ENCODE peak calls at places on chromosome 3, in four cellular contexts. A is PC-9, K is DND-41, H is A673. V is an unnamed sample.

GRCh38 chr3:16290827-16291196 is 25.8 kb downstream of the OXNAD1 start:
- DNase-seq in A (no peak), K (no peak), H (no peak), V (no peak)

GRCh38 chr3:14216257-14217048 is 37.8 kb downstream of the LSM3 start:
- DNase-seq in A (peak), K (peak), H (peak), V (peak)

GRCh38 chr3:14565791-14566588 is 25.8 kb upstream of the GRIP2 start:
- DNase-seq in A (no peak), K (peak), H (no peak), V (no peak)

GRCh38 chr3:14532691-14533456 is 7.3 kb downstream of the GRIP2 start:
- DNase-seq in A (no peak), K (no peak), H (peak), V (peak)

GRCh38 chr3:66808891-66809578 is 189.1 kb upstream of the KBTBD8 start:
- DNase-seq in A (no peak), K (peak), H (no peak), V (no peak)

GRCh38 chr3:22231061-22231460 is 480.1 kb upstream of the ZNF385D start:
- DNase-seq in A (no peak), K (no peak), H (no peak), V (no peak)

GRCh38 chr3:196406806-196407470 is 25.3 kb downstream of the UBXN7 start:
- DNase-seq in A (no peak), K (no peak), H (peak), V (no peak)

GRCh38 chr3:46903341-46904302 is 26.1 kb downstream of the PTH1R start:
- DNase-seq in A (no peak), K (no peak), H (no peak), V (no peak)

GRCh38 chr3:150252462-150252861 is 155.6 kb upstream of the TSC22D2 start:
- DNase-seq in A (no peak), K (no peak), H (no peak), V (no peak)

GRCh38 chr3:181316481-181316880 is 326.9 kb upstream of the DNAJC19 start:
- DNase-seq in A (no peak), K (peak), H (peak), V (peak)

GRCh38 chr3:64815195-64815627 is 127.4 kb upstream of the ADAMTS9 start:
- DNase-seq in A (no peak), K (no peak), H (peak), V (no peak)

GRCh38 chr3:155682437-155682836 is 62.4 kb downstream of the PLCH1 start:
- DNase-seq in A (peak), K (no peak), H (no peak), V (no peak)

GRCh38 chr3:129313983-129314756 is 35.5 kb downstream of the HMCES start:
- DNase-seq in A (no peak), K (no peak), H (no peak), V (peak)

GRCh38 chr3:180180795-180181194 is 144.1 kb upstream of the PEX5L start:
- DNase-seq in A (no peak), K (no peak), H (no peak), V (no peak)

GRCh38 chr3:36380171-36381031 is at the start of gene STAC:
- DNase-seq in A (peak), K (no peak), H (peak), V (peak)

GRCh38 chr3:57758686-57759085 is 2.6 kb downstream of the SLMAP start:
- DNase-seq in A (peak), K (no peak), H (no peak), V (no peak)

GRCh38 chr3:70506775-70507174 is 194.3 kb upstream of the MDFIC2 start:
- DNase-seq in A (no peak), K (no peak), H (no peak), V (no peak)

GRCh38 chr3:73228425-73228824 is 167.0 kb downstream of the EBLN2 start:
- DNase-seq in A (no peak), K (no peak), H (no peak), V (no peak)

GRCh38 chr3:17491601-17492000 is 250.8 kb downstream of the TBC1D5 start:
- DNase-seq in A (no peak), K (no peak), H (no peak), V (no peak)

GRCh38 chr3:195755391-195755790 is 34.6 kb downstream of the MUC20 start:
- DNase-seq in A (no peak), K (no peak), H (no peak), V (no peak)

GRCh38 chr3:120168038-120168437 is 73.8 kb upstream of the GSK3B start:
- DNase-seq in A (no peak), K (no peak), H (no peak), V (no peak)

GRCh38 chr3:57892423-57892822 is 115.8 kb upstream of the FLNB start:
- DNase-seq in A (no peak), K (no peak), H (no peak), V (no peak)

GRCh38 chr3:58556761-58557181 is 19.8 kb upstream of the ACOX2 start:
- DNase-seq in A (no peak), K (no peak), H (no peak), V (no peak)

DNA sequence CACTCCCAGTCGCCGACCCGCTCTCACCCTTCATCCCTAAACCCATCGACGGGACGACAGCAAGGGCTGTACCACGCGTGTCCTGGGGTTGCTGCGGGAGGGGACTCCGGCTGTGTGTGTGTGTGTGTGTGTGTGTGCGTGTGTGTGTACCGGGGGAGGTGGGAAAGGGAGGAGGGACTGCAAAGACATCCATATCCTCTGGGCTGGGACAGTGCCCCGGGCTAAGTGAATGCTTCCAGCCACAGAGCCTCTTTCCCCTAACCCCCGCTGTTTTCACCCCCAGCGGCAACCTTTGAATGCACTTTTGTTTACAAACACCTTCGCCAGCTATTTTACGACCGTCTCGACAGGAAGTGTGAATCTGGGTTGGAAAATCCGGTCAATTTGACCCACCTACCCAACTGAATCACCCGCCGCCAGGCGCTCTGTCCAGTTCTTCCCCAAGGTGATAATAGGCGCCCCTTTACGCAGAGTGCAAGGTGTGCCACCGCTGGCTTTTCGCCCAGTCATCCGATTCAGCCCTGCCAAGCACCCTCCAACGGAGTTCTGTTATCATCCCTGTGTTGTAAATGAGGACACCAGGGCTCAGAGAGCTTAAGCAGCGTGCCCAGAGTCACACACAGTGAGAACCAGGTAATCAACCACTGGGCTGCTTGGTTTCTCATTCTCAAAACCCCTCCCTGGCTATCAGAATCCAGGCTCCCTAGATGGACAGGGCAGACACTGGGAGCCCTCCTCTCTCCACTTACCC is 719 bp upstream of the AMOTL2 start:
- DNase-seq in A (peak), K (no peak), H (no peak), V (peak)
- H3K27ac ChIP-seq in A (peak), K (no peak), H (peak), V (peak)

GRCh38 chr3:71989165-71989564 is 204.2 kb upstream of the PROK2 start:
- DNase-seq in A (no peak), K (no peak), H (no peak), V (no peak)
- TF ChIP-seq EZH2 in A (no peak), K (no peak), H (no peak), V (no peak)

GRCh38 chr3:30675774-30676173 is 69.4 kb downstream of the TGFBR2 start:
- DNase-seq in A (no peak), K (no peak), H (no peak), V (no peak)
- H3K27ac ChIP-seq in A (no peak), K (no peak), H (no peak), V (no peak)

GRCh38 chr3:53845103-53845880 is 927 bp downstream of the CHDH start:
- DNase-seq in A (no peak), K (no peak), H (peak), V (peak)

GRCh38 chr3:53846851-53847155 is 435 bp downstream of the IL17RB start:
- DNase-seq in A (no peak), K (no peak), H (no peak), V (no peak)

GRCh38 chr3:53844262-53845102 is 1.7 kb downstream of the CHDH start:
- DNase-seq in A (no peak), K (no peak), H (no peak), V (peak)

GRCh38 chr3:53845881-53846133 is 412 bp downstream of the CHDH start:
- DNase-seq in A (no peak), K (no peak), H (no peak), V (no peak)

DNA sequence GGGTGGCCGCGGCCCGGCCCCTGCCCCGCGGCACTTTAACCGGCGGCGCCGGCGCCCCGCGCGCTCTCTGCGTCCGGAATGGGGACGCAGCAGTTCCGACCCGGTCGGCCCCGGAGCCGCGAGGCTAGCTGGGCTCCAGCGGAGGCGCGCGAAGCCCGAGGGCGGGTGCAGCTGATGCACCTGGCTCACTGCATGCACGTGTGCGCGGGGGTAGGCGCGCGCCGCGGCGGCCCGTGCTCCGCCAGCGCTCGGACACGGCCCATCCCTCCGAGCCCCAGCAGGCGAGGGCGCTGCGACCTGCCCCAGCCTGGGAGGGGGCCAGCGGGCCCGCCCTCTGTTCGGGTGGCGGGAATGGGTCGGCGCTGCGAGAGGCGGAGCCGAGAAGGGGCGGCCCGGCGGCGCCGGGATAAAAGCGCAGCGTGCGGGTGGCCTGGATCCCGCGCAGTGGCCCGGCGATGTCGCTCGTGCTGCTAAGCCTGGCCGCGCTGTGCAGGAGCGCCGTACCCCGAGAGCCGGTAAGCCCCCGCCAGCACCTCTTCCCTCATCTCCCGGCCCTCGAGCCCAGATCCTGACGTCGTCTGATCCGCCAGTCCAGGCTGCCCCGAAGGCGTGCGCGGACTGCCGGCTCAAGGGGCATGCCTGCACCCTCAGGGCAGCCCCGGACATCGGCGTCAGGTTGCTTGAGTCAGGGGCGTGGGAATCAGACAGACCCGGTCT is at the start of the genes CHDH and IL17RB:
- DNase-seq in A (no peak), K (no peak), H (no peak), V (peak)
- TF ChIP-seq EZH2 in A (no peak), K (no peak), H (peak), V (peak)

DNA sequence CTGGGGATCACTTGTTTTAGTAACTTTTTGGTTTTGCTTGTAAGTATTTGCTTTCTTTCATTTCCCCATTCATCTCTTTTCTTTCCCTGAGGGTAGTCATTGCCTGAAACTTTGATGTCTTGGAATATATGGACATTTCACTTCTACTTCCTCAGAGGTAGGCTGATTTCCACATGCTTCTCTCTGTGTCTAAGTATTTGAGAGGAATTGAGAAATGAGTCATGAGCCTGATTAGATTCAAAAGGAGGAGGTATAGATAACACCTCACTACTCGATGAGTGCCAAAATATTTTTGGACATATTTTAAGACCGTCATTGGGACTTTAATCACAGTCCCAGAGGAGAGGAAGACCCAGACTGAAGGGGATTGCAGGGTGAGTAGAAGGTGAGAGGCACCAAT is 480.1 kb upstream of the SGO1 start:
- DNase-seq in A (no peak), K (no peak), H (no peak), V (no peak)
- H3K27ac ChIP-seq in A (no peak), K (no peak), H (no peak), V (no peak)

GRCh38 chr3:48662753-48663488 is at the start of gene CELSR3:
- DNase-seq in A (peak), K (no peak), H (peak), V (peak)
- TF ChIP-seq EZH2 in A (no peak), K (no peak), H (no peak), V (no peak)

GRCh38 chr3:33438871-33439270 is 1.3 kb downstream of the UBP1 start:
- DNase-seq in A (no peak), K (no peak), H (peak), V (no peak)
- H3K27ac ChIP-seq in A (peak), K (peak), H (peak), V (peak)

V was measured in neural progenitor cell.